ENCODE peak calls at places on chromosome 10, in four cellular contexts. Q is HFFc6; V is activated CD4-positive, alpha-beta T cell treated with anti-CD3 and anti-CD28 coated beads, Interleukin-2, amount 50 U/mL, for 24 hours; D is cerebellum. W is an unnamed sample.

GRCh38 chr10:75864717-75865116 is 433.3 kb downstream of the LRMDA start:
- DNase-seq in Q (no peak), D (no peak), V (no peak), W (no peak)

GRCh38 chr10:132339276-132339675 is 7.3 kb downstream of the LRRC27 start:
- DNase-seq in V (no peak), D (no peak), Q (no peak), W (no peak)

GRCh38 chr10:114471906-114472873 is 67.9 kb upstream of the AFAP1L2 start:
- DNase-seq in Q (no peak), V (no peak), D (no peak), W (no peak)

GRCh38 chr10:35949820-35950219 is 307.7 kb upstream of the FZD8 start:
- DNase-seq in V (no peak), Q (no peak), D (no peak), W (no peak)

GRCh38 chr10:76626406-76626805 is 1011.2 kb downstream of the KCNMA1 start:
- DNase-seq in D (no peak), V (no peak), Q (no peak), W (peak; percentile 27)

GRCh38 chr10:132463333-132464255 is 66.6 kb downstream of the PWWP2B start:
- DNase-seq in V (no peak), Q (no peak), D (no peak), W (no peak)

GRCh38 chr10:67575530-67575929 is 120.5 kb downstream of the CTNNA3 start:
- DNase-seq in D (no peak), V (no peak), Q (no peak), W (no peak)

GRCh38 chr10:122510326-122510725 is 49.0 kb downstream of the HTRA1 start:
- DNase-seq in Q (no peak), V (no peak), D (no peak), W (no peak)

GRCh38 chr10:108095932-108096925 is 931.7 kb upstream of the SORCS1 start:
- DNase-seq in Q (no peak), V (no peak), D (no peak), W (no peak)

GRCh38 chr10:59082249-59082648 is 94.2 kb upstream of the PHYHIPL start:
- DNase-seq in V (no peak), D (no peak), Q (no peak), W (no peak)

GRCh38 chr10:69733791-69734261 is 67.9 kb upstream of the COL13A1 start:
- DNase-seq in Q (peak; percentile 36), D (no peak), V (no peak), W (no peak)

GRCh38 chr10:69051303-69051702 is 36.6 kb upstream of the SRGN start:
- DNase-seq in V (no peak), Q (peak; percentile 14), D (no peak), W (peak; percentile 46)

GRCh38 chr10:30059209-30060107 is at the start of gene JCAD:
- DNase-seq in V (peak; percentile 17), D (peak; percentile 15), Q (no peak), W (peak; percentile 62)

W was measured in adrenal gland.